ENCODE peak calls at places on chromosomes 11 and 22, in eight cellular contexts. H is nephron progenitor cell, M is GM12865, Z is coronary artery, P is esophagus squamous epithelium, F is adrenal gland, B is OCI-LY7, E is astrocyte of the spinal cord. Q is an unnamed sample.
A peak's percentile ranks its signal among the peaks of the same experiment; 100 is the strongest.

GRCh38 chr22:32712644-32713355 is 88.7 kb upstream of the TIMP3 start:
- DNase-seq in H (no peak), M (no peak), Z (no peak), P (no peak), F (no peak), B (no peak), E (no peak), Q (no peak)

GRCh38 chr11:119964136-119965025 is 173.5 kb downstream of the TRIM29 start:
- DNase-seq in H (no peak), M (no peak), Z (no peak), P (no peak), F (no peak), B (no peak), E (no peak), Q (no peak)

GRCh38 chr22:20919718-20920117 is 2.5 kb downstream of the CRKL start:
- DNase-seq in H (no peak), M (no peak), Z (no peak), P (no peak), F (no peak), B (no peak), E (no peak), Q (no peak)

GRCh38 chr22:31148953-31149627 is 8.8 kb upstream of the PLA2G3 start:
- DNase-seq in H (peak; percentile 61), M (peak; percentile 52), Z (peak; percentile 85), P (no peak), F (peak; percentile 63), B (peak; percentile 61), E (peak; percentile 80), Q (peak; percentile 59)

GRCh38 chr22:17388235-17388634 is 19.0 kb downstream of the CECR2 start:
- DNase-seq in H (no peak), M (no peak), Z (no peak), P (no peak), F (no peak), B (no peak), E (no peak), Q (no peak)

GRCh38 chr11:134357545-134357839 is 25.7 kb downstream of the GLB1L2 start:
- DNase-seq in H (no peak), M (no peak), Z (no peak), P (no peak), F (no peak), B (no peak), E (no peak), Q (no peak)

GRCh38 chr11:94788396-94788795 is 20.2 kb downstream of the AMOTL1 start:
- DNase-seq in H (no peak), M (no peak), Z (no peak), P (no peak), F (no peak), B (no peak), E (no peak), Q (no peak)

GRCh38 chr11:84719935-84720577 is 907.1 kb downstream of the DLG2 start:
- DNase-seq in H (peak; percentile 59), M (no peak), Z (no peak), P (no peak), F (peak; percentile 20), B (no peak), E (no peak), Q (peak; percentile 22)

GRCh38 chr11:134047586-134047999 is 21.3 kb upstream of the JAM3 start:
- DNase-seq in H (no peak), M (no peak), Z (peak; percentile 96), P (no peak), F (no peak), B (no peak), E (peak; percentile 58), Q (no peak)

GRCh38 chr11:73582636-73583035 is 15.3 kb downstream of the FAM168A start:
- DNase-seq in H (no peak), M (no peak), Z (no peak), P (no peak), F (no peak), B (no peak), E (no peak), Q (no peak)

GRCh38 chr11:88229303-88229702 is 54.1 kb upstream of the RAB38 start:
- DNase-seq in H (no peak), M (no peak), Z (no peak), P (no peak), F (no peak), B (no peak), E (no peak), Q (no peak)

GRCh38 chr22:40218723-40219294 is 41.1 kb downstream of the TNRC6B start:
- DNase-seq in H (no peak), M (no peak), Z (peak; percentile 60), P (no peak), F (no peak), B (no peak), E (peak; percentile 22), Q (no peak)

GRCh38 chr11:67606477-67607295 is at the start of gene NDUFV1:
- DNase-seq in H (peak; percentile 98), M (peak; percentile 97), Z (peak; percentile 96), P (peak; percentile 78), F (peak; percentile 95), B (peak; percentile 98), E (peak; percentile 91), Q (peak; percentile 96)

GRCh38 chr11:62044639-62045121 is 77.2 kb upstream of the FTH1 start:
- DNase-seq in H (no peak), M (no peak), Z (no peak), P (no peak), F (no peak), B (no peak), E (no peak), Q (no peak)

GRCh38 chr11:117750357-117750756 is 46.7 kb downstream of the DSCAML1 start:
- DNase-seq in H (no peak), M (no peak), Z (no peak), P (no peak), F (no peak), B (no peak), E (no peak), Q (no peak)

GRCh38 chr22:31821572-31821971 is 67.8 kb downstream of the DEPDC5 start:
- DNase-seq in H (no peak), M (no peak), Z (no peak), P (no peak), F (no peak), B (no peak), E (no peak), Q (no peak)

GRCh38 chr11:20118209-20118608 is 42.1 kb downstream of the DBX1 start:
- DNase-seq in H (no peak), M (no peak), Z (no peak), P (no peak), F (no peak), B (no peak), E (no peak), Q (no peak)

GRCh38 chr22:24330636-24331035 is 60.0 kb downstream of the SPECC1L start:
- DNase-seq in H (no peak), M (no peak), Z (no peak), P (no peak), F (no peak), B (no peak), E (no peak), Q (no peak)

GRCh38 chr22:37020192-37020479 is 594 bp downstream of the MPST start:
- DNase-seq in H (no peak), M (peak; percentile 24), Z (no peak), P (no peak), F (no peak), B (peak; percentile 36), E (peak; percentile 50), Q (no peak)

GRCh38 chr11:70027451-70027850 is 50.7 kb upstream of the ANO1 start:
- DNase-seq in H (no peak), M (no peak), Z (peak; percentile 43), P (no peak), F (no peak), B (no peak), E (no peak), Q (no peak)

GRCh38 chr11:83970061-83970671 is 684.0 kb upstream of the CCDC90B start:
- DNase-seq in H (no peak), M (peak; percentile 71), Z (no peak), P (no peak), F (no peak), B (no peak), E (no peak), Q (no peak)

GRCh38 chr11:107598225-107599139 is 7.5 kb downstream of the ELMOD1 start:
- DNase-seq in H (peak; percentile 29), M (peak; percentile 32), Z (no peak), P (no peak), F (no peak), B (peak; percentile 6), E (no peak), Q (no peak)
- TF ChIP-seq CTCF in H (peak; percentile 51), M (peak; percentile 53), Z (no peak), P (no peak), F (peak; percentile 5), B (peak; percentile 68), E (peak; percentile 50), Q (peak; percentile 50)

GRCh38 chr11:103097279-103097678 is 5.3 kb upstream of the DCUN1D5 start:
- DNase-seq in H (no peak), M (no peak), Z (no peak), P (no peak), F (no peak), B (no peak), E (no peak), Q (no peak)
- TF ChIP-seq CTCF in H (no peak), M (no peak), Z (no peak), P (no peak), F (no peak), B (no peak), E (no peak), Q (no peak)

DNA sequence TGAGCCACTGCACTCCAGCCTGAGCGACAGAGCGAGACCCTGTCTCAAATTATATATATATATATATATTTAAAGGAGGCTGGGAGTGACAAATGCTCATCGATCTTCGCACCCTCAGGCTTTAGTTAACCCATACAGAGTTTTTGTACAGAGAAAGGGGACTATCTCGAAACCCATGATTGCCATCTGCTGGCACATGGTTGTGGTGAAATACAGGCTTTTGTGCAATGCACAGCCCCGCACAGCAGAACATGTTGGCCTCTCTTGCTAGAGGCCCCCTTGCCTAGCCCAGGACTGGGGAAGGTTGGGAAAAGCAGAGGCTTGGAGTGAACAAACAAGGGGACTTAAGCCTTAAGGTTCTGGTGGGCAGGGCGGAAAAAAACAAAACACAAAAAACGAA is 3.6 kb downstream of the MYBPC3 start:
- DNase-seq in H (no peak), M (peak; percentile 51), Z (no peak), P (no peak), F (no peak), B (peak; percentile 54), E (peak; percentile 16), Q (peak; percentile 39)
- TF ChIP-seq CTCF in H (peak; percentile 14), M (peak; percentile 23), Z (no peak), P (no peak), F (no peak), B (peak; percentile 65), E (peak; percentile 38), Q (peak; percentile 41)

DNA sequence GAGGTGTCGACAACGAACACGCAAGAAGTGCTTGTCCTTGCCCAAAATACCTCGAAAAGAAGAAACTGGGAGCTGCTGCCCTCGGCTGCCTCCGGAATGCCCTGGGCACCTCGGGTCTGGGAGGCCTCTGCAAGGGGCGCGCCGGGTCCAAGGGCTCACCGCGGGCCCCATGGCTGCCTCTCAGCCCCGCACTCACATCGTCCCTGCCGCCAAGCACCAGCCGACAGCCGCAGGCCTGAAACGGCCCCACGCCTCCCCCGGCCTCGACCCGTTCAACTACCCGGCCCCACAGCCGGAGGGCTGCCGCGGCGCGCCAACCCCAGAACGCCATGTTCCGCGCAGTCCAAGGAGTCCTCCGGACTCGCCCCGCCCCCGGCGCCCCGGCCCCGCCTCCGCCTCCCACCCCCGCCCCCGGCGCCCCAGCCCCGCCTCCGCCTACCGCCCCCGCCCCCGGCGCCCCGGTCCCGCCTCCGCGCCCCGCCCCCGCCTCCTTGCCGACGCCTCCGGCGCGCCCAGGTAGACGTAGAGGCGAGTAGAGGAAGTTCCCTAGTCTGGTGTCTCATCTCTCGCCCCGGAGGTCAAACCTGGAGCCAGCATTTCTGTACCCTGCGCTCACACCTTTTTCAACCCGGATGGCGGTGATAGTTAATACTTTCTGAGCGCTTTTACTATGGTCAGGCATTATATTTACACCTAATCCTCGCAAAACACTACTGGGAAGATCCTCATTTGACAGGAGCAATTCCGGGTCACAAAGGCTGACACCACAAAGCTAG is at the start of gene SIRT3:
- DNase-seq in H (peak; percentile 83), M (peak; percentile 94), Z (peak; percentile 90), P (peak; percentile 48), F (peak; percentile 88), B (peak; percentile 94), E (peak; percentile 79), Q (peak; percentile 64)
- TF ChIP-seq CTCF in H (no peak), M (no peak), Z (no peak), P (no peak), F (no peak), B (no peak), E (no peak), Q (no peak)

Q was measured in neural crest cell.